ENCODE peak calls at places on chromosomes 3 and 15, in five cellular contexts. H is H1, K is HepG2, C is WTC11, V is K562. X is an unnamed sample.

GRCh38 chr3:108414007-108414406 is 96.4 kb downstream of the MYH15 start:
- DNase-seq in V (no peak), H (no peak), C (no peak), K (no peak), X (no peak)

GRCh38 chr3:8443829-8444791 is 57.5 kb upstream of the LMCD1 start:
- DNase-seq in H (peak), K (peak), V (no peak), C (peak), X (no peak)

GRCh38 chr15:51243774-51244173 is 94.6 kb downstream of the CYP19A1 start:
- DNase-seq in C (no peak), H (no peak), K (peak), V (no peak), X (no peak)

GRCh38 chr3:157786618-157787017 is 283.4 kb upstream of the VEPH1 start:
- DNase-seq in K (no peak), H (no peak), C (no peak), V (no peak), X (no peak)

GRCh38 chr3:153162513-153163348 is 705 bp downstream of the RAP2B start:
- DNase-seq in K (no peak), C (peak), H (peak), V (no peak), X (no peak)

GRCh38 chr3:178960191-178960590 is 111.4 kb downstream of the ZMAT3 start:
- DNase-seq in C (no peak), V (no peak), K (no peak), H (no peak), X (no peak)

GRCh38 chr15:71648095-71648494 is 162.3 kb upstream of the NR2E3 start:
- DNase-seq in V (no peak), C (no peak), K (no peak), H (no peak), X (no peak)

GRCh38 chr3:15331606-15332404 is 581 bp downstream of the SH3BP5 start:
- DNase-seq in C (peak), K (no peak), V (no peak), H (no peak), X (no peak)

GRCh38 chr3:4071481-4072184 is 231.5 kb upstream of the SETMAR start:
- DNase-seq in C (peak), H (peak), V (no peak), K (no peak), X (no peak)

GRCh38 chr3:194198938-194199337 is 63.0 kb downstream of the HES1 start:
- DNase-seq in H (no peak), K (no peak), V (no peak), C (no peak), X (no peak)

GRCh38 chr3:150599611-150600297 is 3.4 kb upstream of the SELENOT start:
- DNase-seq in K (no peak), C (peak), H (no peak), V (no peak), X (no peak)

GRCh38 chr15:74314897-74315438 is 52.5 kb downstream of the CYP11A1 start:
- DNase-seq in V (peak), K (no peak), H (no peak), C (no peak), X (no peak)

GRCh38 chr15:31403096-31403495 is 76.5 kb downstream of the KLF13 start:
- DNase-seq in V (no peak), H (no peak), C (no peak), K (no peak), X (no peak)

GRCh38 chr3:38019658-38020341 is 9.6 kb downstream of the PLCD1 start:
- DNase-seq in C (no peak), H (no peak), K (no peak), V (peak), X (no peak)

GRCh38 chr3:110267304-110267703 is 804.3 kb upstream of the NECTIN3 start:
- DNase-seq in H (no peak), V (no peak), C (no peak), K (no peak), X (no peak)

GRCh38 chr3:113825090-113825489 is 13.5 kb upstream of the GRAMD1C start:
- DNase-seq in H (no peak), K (no peak), C (no peak), V (peak), X (peak)

GRCh38 chr3:12120374-12121140 is 38.2 kb downstream of the TIMP4 start:
- DNase-seq in V (no peak), K (no peak), H (no peak), C (no peak), X (no peak)

GRCh38 chr15:80473574-80474223 is 69.5 kb downstream of the ARNT2 start:
- DNase-seq in C (no peak), K (no peak), H (no peak), V (no peak), X (no peak)

GRCh38 chr3:150094150-150094932 is 123.6 kb upstream of the PFN2 start:
- DNase-seq in V (no peak), C (no peak), K (no peak), H (no peak), X (no peak)

GRCh38 chr3:35448121-35448520 is 191.2 kb upstream of the ARPP21 start:
- DNase-seq in H (no peak), K (no peak), C (no peak), V (no peak), X (no peak)

GRCh38 chr3:147400111-147400510 is 6.2 kb downstream of the ZIC4 start:
- DNase-seq in K (no peak), H (no peak), V (no peak), C (no peak), X (no peak)

GRCh38 chr3:149706905-149707304 is 45.4 kb downstream of the COMMD2 start:
- DNase-seq in K (no peak), H (no peak), C (no peak), V (no peak), X (no peak)

GRCh38 chr3:141538568-141538967 is 51.7 kb downstream of the RASA2 start:
- DNase-seq in H (no peak), C (no peak), K (no peak), V (no peak), X (no peak)

GRCh38 chr3:157906627-157907026 is 199.6 kb downstream of the SHOX2 start:
- DNase-seq in C (no peak), H (no peak), K (no peak), V (no peak), X (no peak)

GRCh38 chr3:44136421-44136820 is 105.3 kb upstream of the TOPAZ1 start:
- DNase-seq in V (no peak), C (peak), K (no peak), H (no peak), X (no peak)

GRCh38 chr3:31670722-31671121 is 138.0 kb downstream of the STT3B start:
- DNase-seq in H (no peak), V (no peak), K (no peak), C (no peak), X (no peak)

GRCh38 chr3:44318929-44319328 is 19.6 kb upstream of the TCAIM start:
- DNase-seq in K (no peak), V (no peak), H (peak), C (peak), X (no peak)

GRCh38 chr3:42706721-42707619 is 4.4 kb upstream of the HHATL start:
- DNase-seq in K (no peak), H (no peak), C (no peak), V (no peak), X (no peak)

GRCh38 chr3:78857494-78858111 is 910.2 kb downstream of the ROBO1 start:
- DNase-seq in K (no peak), H (no peak), C (no peak), V (no peak), X (no peak)

GRCh38 chr15:90031231-90031791 is 30.2 kb downstream of the ZNF710 start:
- DNase-seq in V (no peak), H (no peak), C (no peak), K (no peak), X (peak)

GRCh38 chr3:101720851-101721649 is 3.4 kb upstream of the CEP97 start:
- DNase-seq in K (no peak), V (no peak), C (no peak), H (no peak), X (no peak)

GRCh38 chr15:74826372-74826819 is at the start of gene CPLX3:
- DNase-seq in C (peak), V (peak), K (no peak), H (peak), X (no peak)

GRCh38 chr3:111194048-111194447 is 122.4 kb downstream of the NECTIN3 start:
- DNase-seq in C (no peak), K (no peak), H (no peak), V (no peak), X (no peak)

GRCh38 chr3:65030847-65031463 is 343.2 kb upstream of the ADAMTS9 start:
- DNase-seq in C (no peak), H (no peak), K (no peak), V (peak), X (no peak)

GRCh38 chr3:184788751-184789150 is 23.2 kb upstream of the VPS8 start:
- DNase-seq in K (no peak), H (no peak), V (no peak), C (no peak), X (no peak)

GRCh38 chr3:180085122-180085710 is 48.5 kb upstream of the PEX5L start:
- DNase-seq in H (no peak), K (no peak), C (no peak), V (no peak), X (no peak)

GRCh38 chr3:46299608-46300460 is 54.1 kb upstream of the CCR2 start:
- DNase-seq in V (no peak), H (no peak), K (no peak), C (no peak), X (no peak)
- TF ChIP-seq CREB1 in V (no peak), H (no peak), K (no peak), C (no peak), X (no peak)

GRCh38 chr15:94042163-94042954 is 189.0 kb upstream of the MCTP2 start:
- DNase-seq in V (no peak), H (no peak), C (no peak), K (no peak), X (no peak)
- TF ChIP-seq CREB1 in V (no peak), H (no peak), C (no peak), K (no peak), X (no peak)

GRCh38 chr3:154759966-154760365 is 320.2 kb upstream of the MME start:
- DNase-seq in K (no peak), H (no peak), C (no peak), V (no peak), X (no peak)

GRCh38 chr3:154753101-154753500 is 323.1 kb upstream of the GPR149 start:
- DNase-seq in K (no peak), C (no peak), V (no peak), H (no peak), X (no peak)

GRCh38 chr3:154758109-154758868 is 321.8 kb upstream of the MME start:
- DNase-seq in V (no peak), K (no peak), H (no peak), C (no peak), X (no peak)
- TF ChIP-seq CREB1 in V (no peak), K (no peak), H (no peak), C (no peak), X (no peak)

GRCh38 chr3:161274691-161275298 is 53.7 kb downstream of the NMD3 start:
- DNase-seq in C (peak), V (peak), H (peak), K (peak), X (no peak)
- TF ChIP-seq CREB1 in C (no peak), V (no peak), H (no peak), K (no peak), X (no peak)

GRCh38 chr3:159894386-159894785 is 94.2 kb upstream of the IL12A start:
- DNase-seq in V (no peak), C (no peak), K (no peak), H (no peak), X (no peak)

GRCh38 chr3:159895430-159895829 is 93.2 kb upstream of the IL12A start:
- DNase-seq in K (no peak), C (no peak), H (no peak), V (no peak), X (no peak)

GRCh38 chr3:159896543-159896942 is 92.1 kb upstream of the IL12A start:
- DNase-seq in V (no peak), K (no peak), C (no peak), H (no peak), X (no peak)

GRCh38 chr3:159892171-159892791 is 96.4 kb upstream of the IL12A start:
- DNase-seq in V (no peak), C (no peak), K (no peak), H (no peak), X (no peak)

DNA sequence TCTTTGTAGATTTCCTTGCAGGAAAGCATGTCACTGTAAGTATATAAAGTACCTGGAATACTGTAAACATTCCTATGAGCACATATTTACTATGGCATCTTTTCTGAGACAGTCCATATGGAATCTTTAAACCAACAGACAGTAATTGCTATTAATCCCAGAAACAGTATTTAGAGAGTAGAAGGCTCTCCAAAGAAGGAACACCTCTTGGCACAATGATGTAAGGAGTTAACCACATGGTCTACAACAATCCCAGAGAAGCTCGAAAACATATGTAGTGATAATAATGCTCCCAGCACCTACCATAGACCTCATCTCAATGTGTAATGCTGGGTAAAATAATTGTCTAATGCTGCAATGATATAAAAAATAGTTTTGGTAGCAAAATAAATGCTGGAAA is 95.8 kb upstream of the IL12A start:
- DNase-seq in C (no peak), H (no peak), V (no peak), K (no peak), X (no peak)
- TF ChIP-seq CREB1 in C (no peak), H (no peak), V (no peak), K (no peak), X (no peak)

GRCh38 chr15:69539316-69539715 is 86.7 kb downstream of the RPLP1 start:
- DNase-seq in C (no peak), K (no peak), H (no peak), V (no peak), X (no peak)

GRCh38 chr15:69537888-69538287 is 85.3 kb downstream of the RPLP1 start:
- DNase-seq in K (no peak), V (no peak), C (no peak), H (no peak), X (no peak)

GRCh38 chr15:69542028-69542427 is 89.4 kb downstream of the RPLP1 start:
- DNase-seq in K (no peak), V (no peak), C (no peak), H (no peak), X (no peak)

GRCh38 chr15:69538381-69538780 is 85.8 kb downstream of the RPLP1 start:
- DNase-seq in V (no peak), H (no peak), C (no peak), K (no peak), X (no peak)

GRCh38 chr15:69540622-69541021 is 88.0 kb downstream of the RPLP1 start:
- DNase-seq in V (no peak), C (no peak), K (no peak), H (no peak), X (no peak)
- TF ChIP-seq CREB1 in V (no peak), C (no peak), K (no peak), H (no peak), X (no peak)

GRCh38 chr3:71987089-71987735 is 202.3 kb upstream of the PROK2 start:
- DNase-seq in K (peak), V (no peak), C (peak), H (no peak), X (no peak)

GRCh38 chr3:71983694-71984093 is 198.7 kb upstream of the PROK2 start:
- DNase-seq in C (no peak), V (no peak), H (no peak), K (no peak), X (no peak)

GRCh38 chr3:71989165-71989564 is 204.2 kb upstream of the PROK2 start:
- DNase-seq in V (no peak), C (no peak), K (no peak), H (no peak), X (no peak)

GRCh38 chr3:71987828-71988227 is 202.9 kb upstream of the PROK2 start:
- DNase-seq in V (no peak), C (no peak), H (no peak), K (no peak), X (no peak)

GRCh38 chr3:71984843-71985594 is 200.1 kb upstream of the PROK2 start:
- DNase-seq in V (no peak), K (no peak), H (no peak), C (no peak), X (peak)
- TF ChIP-seq CREB1 in V (no peak), K (no peak), H (no peak), C (no peak), X (peak)

DNA sequence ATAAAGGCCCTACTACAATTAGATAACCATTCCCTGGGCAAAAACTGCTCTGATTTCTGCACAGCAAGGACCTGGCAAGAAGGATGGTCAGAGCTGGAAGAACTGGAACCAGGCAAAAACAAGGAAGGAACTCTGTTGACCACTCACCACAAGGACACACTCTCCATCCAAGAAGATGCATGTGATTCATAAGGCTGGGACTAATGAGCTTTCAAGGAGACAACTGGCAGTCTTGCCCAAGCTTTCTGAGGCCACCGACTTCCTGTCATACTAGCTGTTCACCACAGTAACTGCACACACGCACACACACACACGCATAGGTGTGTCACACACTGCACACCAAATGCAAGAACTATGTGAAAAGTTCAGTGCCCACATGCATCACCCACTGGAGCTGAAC is 256.6 kb downstream of the OCA2 start:
- DNase-seq in V (no peak), H (no peak), K (no peak), C (no peak), X (no peak)
- TF ChIP-seq CREB1 in V (no peak), H (no peak), K (no peak), C (no peak), X (no peak)

GRCh38 chr15:63601727-63602185 is 4.6 kb downstream of the FBXL22 start:
- DNase-seq in V (no peak), C (no peak), H (no peak), K (no peak), X (no peak)
- TF ChIP-seq CREB1 in V (no peak), C (no peak), H (no peak), K (no peak), X (no peak)

GRCh38 chr15:77025066-77025435 is 30.1 kb downstream of the PSTPIP1 start:
- DNase-seq in C (peak), V (no peak), K (no peak), H (no peak), X (no peak)
- TF ChIP-seq CREB1 in C (no peak), V (no peak), K (no peak), H (no peak), X (no peak)